ENCODE peak calls at places on chromosomes 5 and 9, in seven cellular contexts. E, Z, X, M, H, Y and F are unnamed samples.

GRCh38 chr5:158765407-158765806 is 334.3 kb downstream of the EBF1 start:
- DNase-seq in E (no peak), Z (no peak), X (no peak), M (no peak), H (no peak), Y (peak), F (no peak)

GRCh38 chr5:89270901-89271300 is 387.9 kb upstream of the MEF2C start:
- DNase-seq in E (no peak), Z (no peak), X (no peak), M (no peak), H (no peak), Y (no peak), F (no peak)

GRCh38 chr9:138043411-138044345 is 166.1 kb downstream of the CACNA1B start:
- DNase-seq in E (peak), Z (no peak), X (no peak), M (no peak), H (no peak), Y (no peak), F (no peak)

GRCh38 chr9:33202552-33203300 is 35.6 kb upstream of the B4GALT1 start:
- DNase-seq in E (peak), Z (peak), X (peak), M (no peak), H (peak), Y (peak), F (peak)

GRCh38 chr5:33313150-33313549 is 127.6 kb upstream of the TARS1 start:
- DNase-seq in E (no peak), Z (peak), X (peak), M (peak), H (peak), Y (no peak), F (peak)

GRCh38 chr9:33166263-33167083 is 663 bp downstream of the B4GALT1 start:
- DNase-seq in E (peak), Z (no peak), X (no peak), M (no peak), H (no peak), Y (peak), F (no peak)

GRCh38 chr9:21994996-21995651 is 533 bp downstream of the CDKN2B-AS1 start:
- DNase-seq in E (peak), Z (peak), X (peak), M (peak), H (peak), Y (peak), F (peak)

GRCh38 chr9:35287986-35288515 is 126.2 kb downstream of the UNC13B start:
- DNase-seq in E (no peak), Z (peak), X (no peak), M (no peak), H (peak), Y (no peak), F (no peak)

GRCh38 chr9:134215709-134216448 is 51.5 kb upstream of the RNU6ATAC start:
- DNase-seq in E (peak), Z (peak), X (no peak), M (no peak), H (peak), Y (no peak), F (peak)

GRCh38 chr5:141839015-141839513 is 39.1 kb downstream of the PCDH1 start:
- DNase-seq in E (peak), Z (no peak), X (peak), M (no peak), H (no peak), Y (no peak), F (no peak)

GRCh38 chr9:127283917-127284316 is 19.3 kb downstream of the GARNL3 start:
- DNase-seq in E (peak), Z (peak), X (peak), M (no peak), H (peak), Y (peak), F (peak)

GRCh38 chr5:7261049-7261448 is 134.9 kb upstream of the ADCY2 start:
- DNase-seq in E (peak), Z (no peak), X (peak), M (peak), H (no peak), Y (peak), F (peak)

GRCh38 chr5:8905021-8905420 is 640.9 kb downstream of the SEMA5A start:
- DNase-seq in E (no peak), Z (peak), X (peak), M (no peak), H (peak), Y (no peak), F (peak)

GRCh38 chr5:92939428-92939827 is 641.6 kb downstream of the NR2F1-AS1 start:
- DNase-seq in E (no peak), Z (no peak), X (no peak), M (no peak), H (no peak), Y (no peak), F (no peak)

GRCh38 chr9:15018238-15018637 is 108.0 kb upstream of the FREM1 start:
- DNase-seq in E (no peak), Z (no peak), X (no peak), M (no peak), H (no peak), Y (no peak), F (no peak)

GRCh38 chr5:1310118-1310517 is 15.2 kb upstream of the TERT start:
- DNase-seq in E (no peak), Z (no peak), X (no peak), M (no peak), H (no peak), Y (no peak), F (no peak)

GRCh38 chr5:67104859-67105258 is 91.7 kb downstream of the CD180 start:
- DNase-seq in E (no peak), Z (no peak), X (no peak), M (no peak), H (no peak), Y (no peak), F (no peak)

GRCh38 chr9:135817951-135818717 is 89.2 kb downstream of the CAMSAP1 start:
- DNase-seq in E (no peak), Z (no peak), X (no peak), M (no peak), H (no peak), Y (no peak), F (no peak)

GRCh38 chr9:26603637-26604036 is 289.0 kb downstream of the CAAP1 start:
- DNase-seq in E (no peak), Z (no peak), X (no peak), M (no peak), H (no peak), Y (no peak), F (no peak)

GRCh38 chr5:2710910-2711309 is 40.6 kb downstream of the IRX2 start:
- DNase-seq in E (peak), Z (no peak), X (no peak), M (no peak), H (no peak), Y (no peak), F (peak)

GRCh38 chr5:10324519-10325370 is 17.0 kb upstream of the CMBL start:
- DNase-seq in E (no peak), Z (no peak), X (no peak), M (no peak), H (no peak), Y (no peak), F (no peak)

GRCh38 chr5:34854459-34855174 is 15.7 kb downstream of the TTC23L start:
- DNase-seq in E (no peak), Z (no peak), X (peak), M (no peak), H (no peak), Y (no peak), F (no peak)

GRCh38 chr5:111742166-111742565 is 14.8 kb downstream of the NREP start:
- DNase-seq in E (no peak), Z (no peak), X (no peak), M (no peak), H (no peak), Y (no peak), F (no peak)

GRCh38 chr9:97934321-97935115 is 3.5 kb downstream of the HEMGN start:
- DNase-seq in E (peak), Z (no peak), X (no peak), M (no peak), H (no peak), Y (no peak), F (no peak)

GRCh38 chr5:81212211-81212687 is 20.9 kb upstream of the CKMT2 start:
- DNase-seq in E (no peak), Z (no peak), X (no peak), M (no peak), H (no peak), Y (no peak), F (no peak)

GRCh38 chr5:107393846-107394245 is 276.9 kb downstream of the EFNA5 start:
- DNase-seq in E (no peak), Z (no peak), X (no peak), M (no peak), H (no peak), Y (no peak), F (peak)

GRCh38 chr9:135665795-135666189 is 2.7 kb downstream of the LCN9 start:
- DNase-seq in E (no peak), Z (no peak), X (no peak), M (no peak), H (no peak), Y (no peak), F (no peak)

GRCh38 chr9:133347515-133347984 is 381 bp downstream of the MED22 start:
- DNase-seq in E (peak), Z (no peak), X (no peak), M (no peak), H (no peak), Y (peak), F (no peak)

GRCh38 chr9:126861707-126862460 is 1.4 kb downstream of the ZBTB34 start:
- DNase-seq in E (peak), Z (no peak), X (no peak), M (no peak), H (peak), Y (peak), F (peak)

GRCh38 chr5:62143268-62144229 is 162.5 kb upstream of the KIF2A start:
- DNase-seq in E (no peak), Z (no peak), X (peak), M (no peak), H (peak), Y (peak), F (peak)

GRCh38 chr5:134659456-134659855 is 10.9 kb downstream of the SEC24A start:
- DNase-seq in E (no peak), Z (no peak), X (no peak), M (no peak), H (no peak), Y (no peak), F (no peak)

GRCh38 chr9:127796225-127796813 is 6.4 kb upstream of the FPGS start:
- DNase-seq in E (no peak), Z (no peak), X (peak), M (no peak), H (peak), Y (no peak), F (peak)

GRCh38 chr9:113583511-113584470 is 120.3 kb downstream of the RGS3 start:
- DNase-seq in E (no peak), Z (no peak), X (no peak), M (no peak), H (no peak), Y (no peak), F (no peak)

GRCh38 chr9:113582698-113583200 is 119.2 kb downstream of the RGS3 start:
- DNase-seq in E (no peak), Z (no peak), X (no peak), M (no peak), H (no peak), Y (no peak), F (no peak)

GRCh38 chr9:113580954-113581311 is 117.4 kb downstream of the RGS3 start:
- DNase-seq in E (no peak), Z (no peak), X (no peak), M (no peak), H (no peak), Y (no peak), F (no peak)

GRCh38 chr9:113580041-113580953 is 116.8 kb downstream of the RGS3 start:
- DNase-seq in E (peak), Z (no peak), X (no peak), M (peak), H (peak), Y (peak), F (no peak)

GRCh38 chr9:113581865-113582697 is 118.6 kb downstream of the RGS3 start:
- DNase-seq in E (peak), Z (peak), X (no peak), M (no peak), H (peak), Y (peak), F (peak)
- H3K4me3 ChIP-seq in E (no peak), Z (no peak), X (no peak), M (no peak), H (no peak), Y (peak), F (peak)

GRCh38 chr9:92804727-92805126 is 40.1 kb upstream of the BICD2 start:
- DNase-seq in E (no peak), Z (no peak), X (peak), M (no peak), H (no peak), Y (no peak), F (peak)

GRCh38 chr9:92807757-92808725 is 43.4 kb upstream of the BICD2 start:
- DNase-seq in E (peak), Z (no peak), X (no peak), M (no peak), H (no peak), Y (peak), F (no peak)

GRCh38 chr9:92807031-92807756 is 42.6 kb upstream of the BICD2 start:
- DNase-seq in E (peak), Z (no peak), X (no peak), M (no peak), H (no peak), Y (peak), F (no peak)

DNA sequence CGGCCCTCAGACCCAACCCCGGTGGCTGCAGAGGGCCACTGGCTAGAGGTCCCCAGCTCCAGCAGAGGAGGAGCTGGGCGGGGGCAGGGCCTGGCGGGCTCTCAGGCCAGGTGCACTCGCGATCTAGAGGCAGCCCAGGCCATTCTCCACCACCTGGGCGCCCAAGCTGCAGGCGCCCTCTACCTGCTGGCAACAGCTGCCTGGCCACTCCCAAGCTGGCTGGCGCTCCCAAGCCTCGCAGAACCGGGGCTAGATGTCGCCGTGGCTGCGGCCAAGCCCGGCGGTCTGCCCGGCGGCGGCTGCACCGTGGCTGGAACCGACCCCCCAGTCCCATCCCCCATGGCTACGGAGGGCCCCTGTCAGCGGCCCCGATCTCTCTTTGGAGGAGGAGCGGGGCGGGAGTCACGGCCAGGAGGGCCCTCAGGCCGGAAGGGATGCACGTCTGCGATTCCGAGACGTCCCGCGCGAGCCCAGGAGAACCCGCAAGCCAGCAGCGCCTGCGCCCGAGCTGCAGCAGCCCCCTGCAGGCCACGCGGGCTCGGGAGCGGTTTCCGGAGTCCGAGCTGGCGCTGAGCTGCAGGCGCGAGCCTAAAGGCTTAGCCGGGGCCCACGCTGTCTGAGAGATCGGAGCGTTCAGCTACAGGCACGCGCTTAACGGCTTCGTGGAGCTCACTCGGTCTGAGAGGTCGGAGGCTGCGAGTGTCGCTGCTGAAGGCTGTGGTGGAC is 44.3 kb upstream of the BICD2 start:
- DNase-seq in E (peak), Z (peak), X (peak), M (peak), H (peak), Y (peak), F (peak)
- H3K4me3 ChIP-seq in E (peak), Z (peak), X (peak), M (peak), H (peak), Y (peak), F (peak)

GRCh38 chr5:56837386-56837785 is 22.0 kb downstream of the MAP3K1 start:
- DNase-seq in E (no peak), Z (no peak), X (no peak), M (no peak), H (no peak), Y (no peak), F (no peak)

GRCh38 chr5:56837956-56838355 is 22.6 kb downstream of the MAP3K1 start:
- DNase-seq in E (no peak), Z (no peak), X (no peak), M (no peak), H (no peak), Y (no peak), F (no peak)

GRCh38 chr5:56838409-56839039 is 23.2 kb downstream of the MAP3K1 start:
- DNase-seq in E (peak), Z (no peak), X (peak), M (peak), H (peak), Y (peak), F (peak)

GRCh38 chr5:56840597-56840996 is 25.2 kb downstream of the MAP3K1 start:
- DNase-seq in E (no peak), Z (no peak), X (no peak), M (no peak), H (no peak), Y (no peak), F (no peak)

DNA sequence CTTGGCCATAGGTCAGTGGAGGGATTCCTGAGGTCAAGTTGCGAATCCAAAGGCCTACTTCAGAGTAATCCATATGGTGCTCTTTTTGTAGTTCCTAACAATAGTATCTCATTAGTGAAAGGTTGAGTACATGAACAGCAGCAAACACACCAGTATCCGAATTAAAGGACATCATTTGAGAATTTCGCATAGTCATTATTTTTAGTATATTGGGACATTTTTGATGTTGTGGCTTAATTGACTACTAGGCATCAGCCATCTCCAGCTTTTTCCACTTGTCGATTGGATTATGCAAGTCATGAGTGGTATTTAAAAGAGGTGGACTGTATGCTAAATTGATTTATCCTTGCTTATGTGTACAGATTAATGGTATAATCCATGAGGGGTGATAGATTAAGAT is 23.7 kb downstream of the MAP3K1 start:
- DNase-seq in E (no peak), Z (no peak), X (no peak), M (peak), H (no peak), Y (no peak), F (no peak)
- H3K4me3 ChIP-seq in E (no peak), Z (no peak), X (no peak), M (no peak), H (no peak), Y (peak), F (no peak)

GRCh38 chr9:4596165-4596922 is 65.8 kb upstream of the PLPP6 start:
- DNase-seq in E (no peak), Z (no peak), X (no peak), M (no peak), H (no peak), Y (peak), F (no peak)
- H3K4me3 ChIP-seq in E (no peak), Z (no peak), X (no peak), M (no peak), H (no peak), Y (peak), F (no peak)